ENCODE peak calls at places on chromosomes 11 and 22, in seven cellular contexts. W is CD4-positive, alpha-beta memory T cell; L is progenitor cell of endocrine pancreas; P is T-helper 2 cell treated with Interferon-gamma antibody and Interleukin-4, amounts not matched to agents 5 μg/mL and 100 μg/mL, for 36 hours; R is IMR-90; S is HuH-7; T is activated effector memory CD4-positive, alpha-beta T cell treated with Interleukin-2 at 50 U/mL for 16 hours. Y is an unnamed sample.

GRCh38 chr22:16917144-16918003 is 90.6 kb downstream of the GAB4 start:
- DNase-seq in P (peak; percentile 43), R (peak; percentile 15), L (peak; percentile 46), W (peak; percentile 14), S (peak; percentile 57), T (peak; percentile 23), Y (peak; percentile 64)

GRCh38 chr22:40960137-40960536 is 9.0 kb downstream of the RBX1 start:
- DNase-seq in R (no peak), S (no peak), L (no peak), P (no peak), T (no peak), W (no peak), Y (no peak)

GRCh38 chr11:369336-370018 is at the start of gene B4GALNT4:
- DNase-seq in P (no peak), L (no peak), R (peak; percentile 23), W (peak; percentile 55), T (no peak), S (peak; percentile 80), Y (peak; percentile 19)

GRCh38 chr11:43035011-43035564 is 276.7 kb upstream of the API5 start:
- DNase-seq in T (no peak), R (no peak), P (no peak), S (no peak), L (no peak), W (no peak), Y (no peak)

GRCh38 chr11:27331984-27332383 is 31.0 kb downstream of the CCDC34 start:
- DNase-seq in W (no peak), P (no peak), S (no peak), T (no peak), L (no peak), R (peak; percentile 65), Y (no peak)

GRCh38 chr11:14611939-14612338 is 31.7 kb upstream of the PDE3B start:
- DNase-seq in S (no peak), W (no peak), T (no peak), R (no peak), L (no peak), P (no peak), Y (no peak)

GRCh38 chr11:13134886-13135285 is 125.8 kb downstream of the RASSF10 start:
- DNase-seq in L (no peak), R (no peak), W (no peak), P (no peak), T (no peak), S (no peak), Y (no peak)

GRCh38 chr11:10930961-10931760 is 73.3 kb upstream of the ZBED5 start:
- DNase-seq in W (peak; percentile 35), S (peak; percentile 54), R (peak; percentile 76), P (peak; percentile 48), T (peak; percentile 7), L (peak; percentile 58), Y (peak; percentile 69)

GRCh38 chr11:1566381-1567051 is 5.6 kb downstream of the DUSP8 start:
- DNase-seq in W (no peak), T (no peak), R (no peak), S (no peak), L (no peak), P (no peak), Y (no peak)

GRCh38 chr11:518463-519202 is 11.6 kb upstream of the RNH1 start:
- DNase-seq in P (peak; percentile 84), R (peak; percentile 89), W (peak; percentile 91), L (no peak), T (peak; percentile 84), S (peak; percentile 87), Y (peak; percentile 95)

GRCh38 chr22:43315687-43316217 is 27.4 kb downstream of the SCUBE1 start:
- DNase-seq in W (no peak), T (no peak), S (no peak), P (no peak), R (no peak), L (no peak), Y (no peak)

GRCh38 chr11:109132539-109132938 is 289.5 kb upstream of the C11orf87 start:
- DNase-seq in T (no peak), L (no peak), R (no peak), W (no peak), P (no peak), S (no peak), Y (no peak)

GRCh38 chr22:49639956-49640355 is 187.7 kb downstream of the BRD1 start:
- DNase-seq in W (no peak), R (no peak), T (no peak), P (no peak), S (no peak), L (no peak), Y (no peak)

GRCh38 chr11:133790995-133791394 is 54.3 kb downstream of the SPATA19 start:
- DNase-seq in W (no peak), S (no peak), L (no peak), T (no peak), R (no peak), P (no peak), Y (no peak)

GRCh38 chr11:100863080-100863581 is 176.0 kb downstream of the ARHGAP42 start:
- DNase-seq in S (peak; percentile 7), L (no peak), W (no peak), T (no peak), R (peak; percentile 95), P (no peak), Y (no peak)

GRCh38 chr22:50329236-50329635 is 2.4 kb upstream of the DENND6B start:
- DNase-seq in L (no peak), T (no peak), R (peak; percentile 65), S (no peak), W (no peak), P (no peak), Y (no peak)